ENCODE peak calls at places on chromosomes 7 and 10, in ten cellular contexts. One of them, this sample, is unnamed.

GRCh38 chr10:4725917-4726606 is 99.9 kb upstream of the AKR1E2 start:
- DNase-seq in dorsolateral prefrontal cortex: no peak
- DNase-seq in lower lobe of right lung: no peak
- DNase-seq in epithelial cell of proximal tubule: peak; percentile 52
- DNase-seq in epithelial cell of esophagus: peak; percentile 88
- DNase-seq in MCF 10A: peak; percentile 65
- DNase-seq in GM13976: no peak
- DNase-seq in WERI-Rb-1: no peak
- DNase-seq in GM10248: no peak
- DNase-seq in heart right ventricle: no peak
- DNase-seq in this sample: no peak

GRCh38 chr10:77774940-77775391 is 137.4 kb upstream of the KCNMA1 start:
- DNase-seq in dorsolateral prefrontal cortex: no peak
- DNase-seq in lower lobe of right lung: no peak
- DNase-seq in epithelial cell of proximal tubule: peak; percentile 25
- DNase-seq in epithelial cell of esophagus: no peak
- DNase-seq in MCF 10A: no peak
- DNase-seq in GM13976: no peak
- DNase-seq in WERI-Rb-1: no peak
- DNase-seq in GM10248: no peak
- DNase-seq in heart right ventricle: no peak
- DNase-seq in this sample: no peak

GRCh38 chr7:51146816-51147586 is 169.6 kb downstream of the COBL start:
- DNase-seq in dorsolateral prefrontal cortex: no peak
- DNase-seq in lower lobe of right lung: no peak
- DNase-seq in epithelial cell of proximal tubule: no peak
- DNase-seq in epithelial cell of esophagus: no peak
- DNase-seq in MCF 10A: no peak
- DNase-seq in GM13976: no peak
- DNase-seq in WERI-Rb-1: no peak
- DNase-seq in GM10248: no peak
- DNase-seq in heart right ventricle: no peak
- DNase-seq in this sample: no peak

GRCh38 chr10:97543025-97543546 is 29.5 kb upstream of the ANKRD2 start:
- DNase-seq in dorsolateral prefrontal cortex: peak; percentile 92
- DNase-seq in lower lobe of right lung: peak; percentile 64
- DNase-seq in epithelial cell of proximal tubule: no peak
- DNase-seq in epithelial cell of esophagus: peak; percentile 97
- DNase-seq in MCF 10A: peak; percentile 95
- DNase-seq in GM13976: no peak
- DNase-seq in WERI-Rb-1: no peak
- DNase-seq in GM10248: no peak
- DNase-seq in heart right ventricle: peak; percentile 68
- DNase-seq in this sample: no peak

GRCh38 chr10:74681917-74682627 is 144.3 kb upstream of the KAT6B start:
- DNase-seq in dorsolateral prefrontal cortex: no peak
- DNase-seq in lower lobe of right lung: no peak
- DNase-seq in epithelial cell of proximal tubule: no peak
- DNase-seq in epithelial cell of esophagus: no peak
- DNase-seq in MCF 10A: no peak
- DNase-seq in GM13976: no peak
- DNase-seq in WERI-Rb-1: no peak
- DNase-seq in GM10248: no peak
- DNase-seq in heart right ventricle: no peak
- DNase-seq in this sample: no peak

GRCh38 chr10:123642697-123643096 is 23.5 kb upstream of the GPR26 start:
- DNase-seq in dorsolateral prefrontal cortex: no peak
- DNase-seq in lower lobe of right lung: no peak
- DNase-seq in epithelial cell of proximal tubule: no peak
- DNase-seq in epithelial cell of esophagus: no peak
- DNase-seq in MCF 10A: no peak
- DNase-seq in GM13976: no peak
- DNase-seq in WERI-Rb-1: no peak
- DNase-seq in GM10248: no peak
- DNase-seq in heart right ventricle: no peak
- DNase-seq in this sample: no peak

GRCh38 chr10:28468707-28469483 is 64.0 kb upstream of the WAC start:
- DNase-seq in dorsolateral prefrontal cortex: no peak
- DNase-seq in lower lobe of right lung: no peak
- DNase-seq in epithelial cell of proximal tubule: no peak
- DNase-seq in epithelial cell of esophagus: no peak
- DNase-seq in MCF 10A: no peak
- DNase-seq in GM13976: no peak
- DNase-seq in WERI-Rb-1: no peak
- DNase-seq in GM10248: no peak
- DNase-seq in heart right ventricle: no peak
- DNase-seq in this sample: no peak

GRCh38 chr10:98418596-98419265 is 3.7 kb upstream of the PYROXD2 start:
- DNase-seq in dorsolateral prefrontal cortex: no peak
- DNase-seq in lower lobe of right lung: no peak
- DNase-seq in epithelial cell of proximal tubule: no peak
- DNase-seq in epithelial cell of esophagus: no peak
- DNase-seq in MCF 10A: no peak
- DNase-seq in GM13976: no peak
- DNase-seq in WERI-Rb-1: no peak
- DNase-seq in GM10248: no peak
- DNase-seq in heart right ventricle: no peak
- DNase-seq in this sample: no peak

GRCh38 chr10:99709480-99710229 is 22.3 kb downstream of the COX15 start:
- DNase-seq in dorsolateral prefrontal cortex: no peak
- DNase-seq in lower lobe of right lung: no peak
- DNase-seq in epithelial cell of proximal tubule: no peak
- DNase-seq in epithelial cell of esophagus: peak; percentile 73
- DNase-seq in MCF 10A: no peak
- DNase-seq in GM13976: peak; percentile 38
- DNase-seq in WERI-Rb-1: no peak
- DNase-seq in GM10248: peak; percentile 32
- DNase-seq in heart right ventricle: no peak
- DNase-seq in this sample: peak; percentile 32

GRCh38 chr10:58918887-58919286 is 257.6 kb upstream of the PHYHIPL start:
- DNase-seq in dorsolateral prefrontal cortex: no peak
- DNase-seq in lower lobe of right lung: no peak
- DNase-seq in epithelial cell of proximal tubule: no peak
- DNase-seq in epithelial cell of esophagus: no peak
- DNase-seq in MCF 10A: no peak
- DNase-seq in GM13976: peak; percentile 11
- DNase-seq in WERI-Rb-1: no peak
- DNase-seq in GM10248: peak; percentile 8
- DNase-seq in heart right ventricle: no peak
- DNase-seq in this sample: no peak

GRCh38 chr10:46550076-46550790 is 6.2 kb downstream of the GPRIN2 start:
- DNase-seq in dorsolateral prefrontal cortex: peak; percentile 52
- DNase-seq in lower lobe of right lung: peak; percentile 52
- DNase-seq in epithelial cell of proximal tubule: no peak
- DNase-seq in epithelial cell of esophagus: no peak
- DNase-seq in MCF 10A: no peak
- DNase-seq in GM13976: no peak
- DNase-seq in WERI-Rb-1: peak; percentile 6
- DNase-seq in GM10248: no peak
- DNase-seq in heart right ventricle: no peak
- DNase-seq in this sample: no peak

GRCh38 chr10:97222346-97222961 is 36.7 kb upstream of the SLIT1 start:
- DNase-seq in dorsolateral prefrontal cortex: no peak
- DNase-seq in lower lobe of right lung: no peak
- DNase-seq in epithelial cell of proximal tubule: no peak
- DNase-seq in epithelial cell of esophagus: no peak
- DNase-seq in MCF 10A: no peak
- DNase-seq in GM13976: no peak
- DNase-seq in WERI-Rb-1: peak; percentile 59
- DNase-seq in GM10248: no peak
- DNase-seq in heart right ventricle: no peak
- DNase-seq in this sample: no peak

GRCh38 chr7:149823631-149824199 is 14.5 kb upstream of the ZNF862 start:
- DNase-seq in dorsolateral prefrontal cortex: no peak
- DNase-seq in lower lobe of right lung: peak; percentile 25
- DNase-seq in epithelial cell of proximal tubule: no peak
- DNase-seq in epithelial cell of esophagus: no peak
- DNase-seq in MCF 10A: no peak
- DNase-seq in GM13976: no peak
- DNase-seq in WERI-Rb-1: no peak
- DNase-seq in GM10248: no peak
- DNase-seq in heart right ventricle: no peak
- DNase-seq in this sample: no peak

GRCh38 chr10:97188234-97188847 is 2.6 kb upstream of the SLIT1 start:
- DNase-seq in dorsolateral prefrontal cortex: no peak
- DNase-seq in lower lobe of right lung: no peak
- DNase-seq in epithelial cell of proximal tubule: no peak
- DNase-seq in epithelial cell of esophagus: no peak
- DNase-seq in MCF 10A: no peak
- DNase-seq in GM13976: no peak
- DNase-seq in WERI-Rb-1: peak; percentile 35
- DNase-seq in GM10248: peak; percentile 47
- DNase-seq in heart right ventricle: no peak
- DNase-seq in this sample: no peak

GRCh38 chr10:5738427-5738826 is 53.8 kb downstream of the TASOR2 start:
- DNase-seq in dorsolateral prefrontal cortex: no peak
- DNase-seq in lower lobe of right lung: no peak
- DNase-seq in epithelial cell of proximal tubule: no peak
- DNase-seq in epithelial cell of esophagus: peak; percentile 18
- DNase-seq in MCF 10A: no peak
- DNase-seq in GM13976: no peak
- DNase-seq in WERI-Rb-1: no peak
- DNase-seq in GM10248: no peak
- DNase-seq in heart right ventricle: no peak
- DNase-seq in this sample: no peak

GRCh38 chr10:24952701-24953349 is 419 bp upstream of the PRTFDC1 start:
- DNase-seq in dorsolateral prefrontal cortex: no peak
- DNase-seq in lower lobe of right lung: peak; percentile 49
- DNase-seq in epithelial cell of proximal tubule: no peak
- DNase-seq in epithelial cell of esophagus: peak; percentile 33
- DNase-seq in MCF 10A: no peak
- DNase-seq in GM13976: no peak
- DNase-seq in WERI-Rb-1: peak; percentile 47
- DNase-seq in GM10248: peak; percentile 63
- DNase-seq in heart right ventricle: peak; percentile 65
- DNase-seq in this sample: no peak
- TF ChIP-seq CTCF in dorsolateral prefrontal cortex: peak; percentile 69
- TF ChIP-seq CTCF in lower lobe of right lung: peak; percentile 42
- TF ChIP-seq CTCF in epithelial cell of proximal tubule: no peak
- TF ChIP-seq CTCF in epithelial cell of esophagus: no peak
- TF ChIP-seq CTCF in MCF 10A: no peak
- TF ChIP-seq CTCF in GM13976: peak; percentile 67
- TF ChIP-seq CTCF in WERI-Rb-1: peak; percentile 34
- TF ChIP-seq CTCF in GM10248: peak; percentile 68
- TF ChIP-seq CTCF in heart right ventricle: peak; percentile 55
- TF ChIP-seq CTCF in this sample: peak; percentile 53

GRCh38 chr7:47796347-47796746 is 151.9 kb downstream of the PKD1L1 start:
- DNase-seq in dorsolateral prefrontal cortex: no peak
- DNase-seq in lower lobe of right lung: no peak
- DNase-seq in epithelial cell of proximal tubule: no peak
- DNase-seq in epithelial cell of esophagus: no peak
- DNase-seq in MCF 10A: no peak
- DNase-seq in GM13976: no peak
- DNase-seq in WERI-Rb-1: no peak
- DNase-seq in GM10248: no peak
- DNase-seq in heart right ventricle: no peak
- DNase-seq in this sample: no peak
- TF ChIP-seq CTCF in dorsolateral prefrontal cortex: no peak
- TF ChIP-seq CTCF in lower lobe of right lung: no peak
- TF ChIP-seq CTCF in epithelial cell of proximal tubule: no peak
- TF ChIP-seq CTCF in epithelial cell of esophagus: no peak
- TF ChIP-seq CTCF in MCF 10A: no peak
- TF ChIP-seq CTCF in GM13976: no peak
- TF ChIP-seq CTCF in WERI-Rb-1: no peak
- TF ChIP-seq CTCF in GM10248: no peak
- TF ChIP-seq CTCF in heart right ventricle: no peak
- TF ChIP-seq CTCF in this sample: no peak

GRCh38 chr10:113221756-113222168 is 271.7 kb downstream of the TCF7L2 start:
- DNase-seq in dorsolateral prefrontal cortex: no peak
- DNase-seq in lower lobe of right lung: no peak
- DNase-seq in epithelial cell of proximal tubule: no peak
- DNase-seq in epithelial cell of esophagus: peak; percentile 24
- DNase-seq in MCF 10A: peak; percentile 7
- DNase-seq in GM13976: no peak
- DNase-seq in WERI-Rb-1: peak; percentile 40
- DNase-seq in GM10248: no peak
- DNase-seq in heart right ventricle: no peak
- DNase-seq in this sample: no peak

GRCh38 chr10:113219446-113219845 is 269.4 kb downstream of the TCF7L2 start:
- DNase-seq in dorsolateral prefrontal cortex: no peak
- DNase-seq in lower lobe of right lung: no peak
- DNase-seq in epithelial cell of proximal tubule: no peak
- DNase-seq in epithelial cell of esophagus: no peak
- DNase-seq in MCF 10A: no peak
- DNase-seq in GM13976: no peak
- DNase-seq in WERI-Rb-1: no peak
- DNase-seq in GM10248: no peak
- DNase-seq in heart right ventricle: no peak
- DNase-seq in this sample: no peak

GRCh38 chr10:113213041-113213440 is 263.0 kb downstream of the TCF7L2 start:
- DNase-seq in dorsolateral prefrontal cortex: no peak
- DNase-seq in lower lobe of right lung: no peak
- DNase-seq in epithelial cell of proximal tubule: no peak
- DNase-seq in epithelial cell of esophagus: peak; percentile 36
- DNase-seq in MCF 10A: no peak
- DNase-seq in GM13976: no peak
- DNase-seq in WERI-Rb-1: no peak
- DNase-seq in GM10248: no peak
- DNase-seq in heart right ventricle: no peak
- DNase-seq in this sample: no peak

GRCh38 chr10:113214331-113214730 is 264.3 kb downstream of the TCF7L2 start:
- DNase-seq in dorsolateral prefrontal cortex: no peak
- DNase-seq in lower lobe of right lung: no peak
- DNase-seq in epithelial cell of proximal tubule: no peak
- DNase-seq in epithelial cell of esophagus: no peak
- DNase-seq in MCF 10A: no peak
- DNase-seq in GM13976: no peak
- DNase-seq in WERI-Rb-1: no peak
- DNase-seq in GM10248: no peak
- DNase-seq in heart right ventricle: no peak
- DNase-seq in this sample: no peak

DNA sequence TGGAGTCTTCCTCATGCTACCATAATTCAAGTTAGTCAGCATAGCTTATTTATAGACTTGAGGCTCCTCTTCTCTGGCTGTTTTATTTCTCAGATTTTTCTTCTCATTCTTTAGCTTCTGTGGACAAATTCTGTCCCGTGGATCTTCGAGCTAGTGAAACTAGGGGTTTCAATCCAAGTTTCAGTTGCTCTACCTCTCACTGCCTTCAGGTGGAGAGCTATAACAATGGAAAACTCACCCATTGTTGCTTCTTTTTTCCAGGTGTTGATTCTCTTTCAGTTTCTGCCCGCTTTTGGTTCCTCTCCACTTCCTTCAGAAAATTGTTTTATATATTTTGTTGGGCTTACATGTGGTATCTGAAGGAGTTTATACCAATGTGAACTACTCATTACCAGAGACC is 266.0 kb downstream of the TCF7L2 start:
- DNase-seq in dorsolateral prefrontal cortex: no peak
- DNase-seq in lower lobe of right lung: no peak
- DNase-seq in epithelial cell of proximal tubule: no peak
- DNase-seq in epithelial cell of esophagus: peak; percentile 18
- DNase-seq in MCF 10A: peak; percentile 14
- DNase-seq in GM13976: no peak
- DNase-seq in WERI-Rb-1: no peak
- DNase-seq in GM10248: no peak
- DNase-seq in heart right ventricle: no peak
- DNase-seq in this sample: no peak
- TF ChIP-seq CTCF in dorsolateral prefrontal cortex: peak; percentile 13
- TF ChIP-seq CTCF in lower lobe of right lung: no peak
- TF ChIP-seq CTCF in epithelial cell of proximal tubule: peak; percentile 55
- TF ChIP-seq CTCF in epithelial cell of esophagus: peak; percentile 55
- TF ChIP-seq CTCF in MCF 10A: no peak
- TF ChIP-seq CTCF in GM13976: no peak
- TF ChIP-seq CTCF in WERI-Rb-1: peak; percentile 64
- TF ChIP-seq CTCF in GM10248: no peak
- TF ChIP-seq CTCF in heart right ventricle: peak; percentile 21
- TF ChIP-seq CTCF in this sample: no peak

GRCh38 chr7:22853674-22854157 is 31.1 kb upstream of the TOMM7 start:
- DNase-seq in dorsolateral prefrontal cortex: no peak
- DNase-seq in lower lobe of right lung: no peak
- DNase-seq in epithelial cell of proximal tubule: no peak
- DNase-seq in epithelial cell of esophagus: peak; percentile 42
- DNase-seq in MCF 10A: peak; percentile 41
- DNase-seq in GM13976: no peak
- DNase-seq in WERI-Rb-1: no peak
- DNase-seq in GM10248: no peak
- DNase-seq in heart right ventricle: no peak
- DNase-seq in this sample: no peak
- TF ChIP-seq CTCF in dorsolateral prefrontal cortex: no peak
- TF ChIP-seq CTCF in lower lobe of right lung: no peak
- TF ChIP-seq CTCF in epithelial cell of proximal tubule: no peak
- TF ChIP-seq CTCF in epithelial cell of esophagus: no peak
- TF ChIP-seq CTCF in MCF 10A: no peak
- TF ChIP-seq CTCF in GM13976: peak; percentile 55
- TF ChIP-seq CTCF in WERI-Rb-1: no peak
- TF ChIP-seq CTCF in GM10248: peak; percentile 46
- TF ChIP-seq CTCF in heart right ventricle: no peak
- TF ChIP-seq CTCF in this sample: no peak